ENCODE peak calls at places on chromosomes 4 and X, in ten cellular contexts. P is fibroblast of the aortic adventitia, Z is nephron progenitor cell, Y is MCF 10A, A is uterus, O is IMR-90, M is psoas muscle, V is lower lobe of right lung, T is lung, D is choroid plexus epithelial cell. I is an unnamed sample.

GRCh38 chr4:182367153-182367552 is 124.0 kb downstream of the TENM3 start:
- DNase-seq in P (no peak), Z (no peak), Y (no peak), A (no peak), O (no peak), M (no peak), V (no peak), T (no peak), D (no peak), I (no peak)

GRCh38 chr4:56742080-56742871 is 61.2 kb upstream of the HOPX start:
- DNase-seq in P (peak), Z (no peak), Y (no peak), A (no peak), O (peak), M (no peak), V (no peak), T (no peak), D (peak), I (peak)

GRCh38 chr4:31370866-31371465 is 650.8 kb downstream of the PCDH7 start:
- DNase-seq in P (peak), Z (peak), Y (peak), A (no peak), O (peak), M (no peak), V (no peak), T (no peak), D (peak), I (peak)

GRCh38 chr4:10015140-10015753 is 6.0 kb downstream of the SLC2A9 start:
- DNase-seq in P (peak), Z (peak), Y (peak), A (no peak), O (peak), M (no peak), V (no peak), T (peak), D (peak), I (peak)

GRCh38 chr4:145734051-145734450 is 54.1 kb downstream of the C4orf51 start:
- DNase-seq in P (peak), Z (no peak), Y (peak), A (no peak), O (no peak), M (no peak), V (no peak), T (no peak), D (peak), I (peak)

GRCh38 chr4:19386786-19387185 is 864.9 kb upstream of the SLIT2 start:
- DNase-seq in P (no peak), Z (no peak), Y (no peak), A (no peak), O (no peak), M (no peak), V (no peak), T (no peak), D (peak), I (no peak)

GRCh38 chr4:133856736-133857355 is 344.7 kb downstream of the PABPC4L start:
- DNase-seq in P (no peak), Z (no peak), Y (no peak), A (no peak), O (peak), M (no peak), V (no peak), T (no peak), D (no peak), I (peak)

GRCh38 chr4:80918004-80918403 is 112.5 kb upstream of the BMP3 start:
- DNase-seq in P (peak), Z (no peak), Y (peak), A (no peak), O (peak), M (no peak), V (no peak), T (no peak), D (peak), I (peak)

GRCh38 chr4:150828159-150828558 is 186.9 kb downstream of the LRBA start:
- DNase-seq in P (no peak), Z (no peak), Y (no peak), A (no peak), O (no peak), M (no peak), V (no peak), T (no peak), D (no peak), I (no peak)

GRCh38 chr4:8286719-8287355 is 17.3 kb downstream of the HTRA3 start:
- DNase-seq in P (no peak), Z (no peak), Y (no peak), A (no peak), O (no peak), M (peak), V (no peak), T (no peak), D (no peak), I (no peak)

GRCh38 chrX:10047631-10048030 is 80.5 kb downstream of the CLDN34 start:
- DNase-seq in P (no peak), Z (no peak), Y (no peak), A (no peak), O (no peak), M (no peak), V (no peak), T (no peak), D (no peak), I (no peak)

GRCh38 chr4:174069848-174070330 is 213.6 kb downstream of the FBXO8 start:
- DNase-seq in P (no peak), Z (no peak), Y (no peak), A (no peak), O (no peak), M (no peak), V (no peak), T (no peak), D (no peak), I (no peak)

GRCh38 chrX:17550011-17550410 is 175.0 kb downstream of the NHS start:
- DNase-seq in P (no peak), Z (no peak), Y (no peak), A (no peak), O (no peak), M (no peak), V (no peak), T (no peak), D (no peak), I (no peak)

GRCh38 chr4:71772592-71772991 is 11.3 kb downstream of the GC start:
- DNase-seq in P (no peak), Z (no peak), Y (peak), A (no peak), O (no peak), M (no peak), V (no peak), T (no peak), D (no peak), I (no peak)
- TF ChIP-seq CTCF in P (no peak), Z (no peak), Y (peak), A (no peak), O (no peak), M (no peak), V (peak), T (no peak), D (no peak), I (no peak)

DNA sequence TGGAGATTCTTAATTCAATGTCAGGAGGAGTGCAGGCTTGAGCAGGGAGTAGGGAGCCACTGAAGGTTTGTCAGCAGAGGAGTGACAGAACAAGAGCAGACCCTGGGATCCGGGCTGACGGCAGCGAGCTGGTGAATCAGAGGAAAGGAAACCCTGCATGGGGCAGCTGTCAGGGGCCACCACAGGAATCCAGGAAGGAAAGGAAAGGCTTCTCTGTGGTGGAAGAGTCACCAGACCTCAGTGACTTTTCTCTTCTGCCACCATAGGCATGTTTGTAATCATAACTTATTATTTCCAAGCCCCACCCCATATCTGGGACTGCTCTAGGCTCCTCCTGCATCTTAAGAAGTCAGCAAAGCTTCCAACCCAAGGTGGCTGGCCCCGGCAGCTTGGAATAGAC is 150.9 kb downstream of the BCOR start:
- DNase-seq in P (peak), Z (no peak), Y (no peak), A (no peak), O (peak), M (no peak), V (no peak), T (no peak), D (peak), I (peak)
- TF ChIP-seq CTCF in P (no peak), Z (no peak), Y (no peak), A (no peak), O (no peak), M (no peak), V (no peak), T (no peak), D (no peak), I (no peak)

GRCh38 chr4:17762705-17763104 is 18.7 kb downstream of the FAM184B start:
- DNase-seq in P (peak), Z (no peak), Y (peak), A (no peak), O (peak), M (no peak), V (no peak), T (no peak), D (peak), I (peak)
- TF ChIP-seq CTCF in P (peak), Z (no peak), Y (peak), A (no peak), O (peak), M (peak), V (peak), T (no peak), D (peak), I (peak)

GRCh38 chrX:110066488-110067225 is 63.7 kb downstream of the TMEM164 start:
- DNase-seq in P (no peak), Z (no peak), Y (no peak), A (no peak), O (no peak), M (no peak), V (no peak), T (no peak), D (no peak), I (no peak)
- TF ChIP-seq CTCF in P (no peak), Z (no peak), Y (no peak), A (no peak), O (no peak), M (no peak), V (no peak), T (no peak), D (no peak), I (no peak)

I was measured in fibroblast of mammary gland.